ENCODE peak calls at places on chromosomes 16 and 17, in four cellular contexts. Q is SK-N-DZ, L is HFFc6, K is germinal center. R is an unnamed sample.
A peak's percentile ranks its signal among the peaks of the same experiment; 100 is the strongest.

GRCh38 chr17:15240617-15241016 is 24.5 kb downstream of the PMP22 start:
- DNase-seq in Q (no peak), L (peak; percentile 6), K (no peak), R (no peak)

GRCh38 chr17:48241131-48241591 is 133.6 kb downstream of the SNX11 start:
- DNase-seq in Q (no peak), L (peak; percentile 45), K (no peak), R (no peak)

GRCh38 chr17:78432226-78432894 is 53.9 kb downstream of the PGS1 start:
- DNase-seq in Q (no peak), L (no peak), K (no peak), R (no peak)

GRCh38 chr17:29039764-29040598 is 3.0 kb upstream of the PIPOX start:
- DNase-seq in Q (no peak), L (peak; percentile 28), K (no peak), R (no peak)

GRCh38 chr16:56822966-56823739 is 41.9 kb upstream of the SLC12A3 start:
- DNase-seq in Q (no peak), L (no peak), K (no peak), R (no peak)

GRCh38 chr17:32488604-32489180 is 1.9 kb downstream of the CDK5R1 start:
- DNase-seq in Q (no peak), L (no peak), K (no peak), R (no peak)

GRCh38 chr17:8020776-8021564 is 17.9 kb upstream of the ALOX15B start:
- DNase-seq in Q (no peak), L (no peak), K (no peak), R (no peak)

GRCh38 chr16:28585674-28586073 is 11.2 kb downstream of the SULT1A2 start:
- DNase-seq in Q (no peak), L (no peak), K (no peak), R (no peak)

GRCh38 chr17:2406903-2407790 is 6.3 kb upstream of the MNT start:
- DNase-seq in Q (no peak), L (peak; percentile 97), K (no peak), R (peak; percentile 95)

GRCh38 chr17:50636804-50637195 is 2.1 kb downstream of the ABCC3 start:
- DNase-seq in Q (no peak), L (no peak), K (no peak), R (no peak)

GRCh38 chr16:86951831-86952598 is 365.2 kb downstream of the C16orf95 start:
- DNase-seq in Q (no peak), L (peak; percentile 97), K (no peak), R (peak; percentile 83)

GRCh38 chr16:28873543-28874201 is 4.6 kb upstream of the ATP2A1 start:
- DNase-seq in Q (no peak), L (no peak), K (peak; percentile 82), R (no peak)

GRCh38 chr16:77069929-77070328 is 121.1 kb upstream of the MON1B start:
- DNase-seq in Q (no peak), L (no peak), K (no peak), R (no peak)

GRCh38 chr16:16075463-16076399 is 126.3 kb downstream of the ABCC1 start:
- DNase-seq in Q (no peak), L (no peak), K (no peak), R (peak; percentile 53)

GRCh38 chr17:33968350-33969044 is 286.6 kb upstream of the CCL2 start:
- DNase-seq in Q (no peak), L (no peak), K (no peak), R (no peak)

GRCh38 chr16:78675312-78675711 is 575.9 kb downstream of the WWOX start:
- DNase-seq in Q (no peak), L (no peak), K (no peak), R (no peak)

GRCh38 chr17:8745586-8746500 is 1.2 kb upstream of the CCDC42 start:
- DNase-seq in Q (peak; percentile 53), L (peak; percentile 18), K (peak; percentile 88), R (peak; percentile 63)

GRCh38 chr16:28574925-28575324 is 21.2 kb downstream of the SGF29 start:
- DNase-seq in Q (no peak), L (no peak), K (no peak), R (no peak)

GRCh38 chr17:76050226-76051070 is 21.9 kb downstream of the SRP68 start:
- DNase-seq in Q (no peak), L (no peak), K (no peak), R (no peak)

GRCh38 chr16:85912271-85912974 is 13.5 kb downstream of the IRF8 start:
- DNase-seq in Q (no peak), L (no peak), K (no peak), R (no peak)

GRCh38 chr16:87335306-87335967 is 18.2 kb upstream of the C16orf95 start:
- DNase-seq in Q (no peak), L (no peak), K (no peak), R (no peak)

R was measured in tibial artery.